ENCODE peak calls at places on chromosomes 6 and 20, in four cellular contexts. E, V, C and J are unnamed samples.

GRCh38 chr6:6678811-6679210 is 90.3 kb downstream of the LY86 start:
- DNase-seq in E (no peak), V (peak; percentile 77), C (no peak), J (no peak)

GRCh38 chr6:29627762-29628418 is 5.1 kb downstream of the GABBR1 start:
- DNase-seq in E (peak; percentile 86), V (peak; percentile 96), C (peak; percentile 81), J (peak; percentile 94)

GRCh38 chr6:53573299-53573698 is 28.4 kb upstream of the GCLC start:
- DNase-seq in E (no peak), V (peak; percentile 26), C (no peak), J (peak; percentile 63)

GRCh38 chr6:144566868-144567615 is 281.9 kb downstream of the UTRN start:
- DNase-seq in E (no peak), V (no peak), C (no peak), J (no peak)

GRCh38 chr6:47247227-47247797 is 62.4 kb downstream of the TNFRSF21 start:
- DNase-seq in E (no peak), V (no peak), C (no peak), J (no peak)

GRCh38 chr6:39599341-39599740 is 125.9 kb downstream of the KIF6 start:
- DNase-seq in E (no peak), V (no peak), C (no peak), J (no peak)

GRCh38 chr20:56215115-56215514 is 33.4 kb upstream of the MC3R start:
- DNase-seq in E (no peak), V (no peak), C (no peak), J (no peak)

GRCh38 chr20:21151791-21152190 is 25.9 kb downstream of the KIZ start:
- DNase-seq in E (no peak), V (no peak), C (no peak), J (no peak)

GRCh38 chr6:154558513-154558912 is 48.0 kb upstream of the CNKSR3 start:
- DNase-seq in E (no peak), V (no peak), C (no peak), J (no peak)

GRCh38 chr6:142279350-142280180 is 22.2 kb upstream of the ADGRG6 start:
- DNase-seq in E (peak; percentile 37), V (no peak), C (no peak), J (no peak)

GRCh38 chr6:91691449-91691848 is 1104.6 kb upstream of the MAP3K7 start:
- DNase-seq in E (no peak), V (peak; percentile 10), C (no peak), J (no peak)

GRCh38 chr20:61886721-61887658 is 178.7 kb downstream of the TAF4 start:
- DNase-seq in E (peak; percentile 35), V (peak; percentile 70), C (no peak), J (peak; percentile 75)

DNA sequence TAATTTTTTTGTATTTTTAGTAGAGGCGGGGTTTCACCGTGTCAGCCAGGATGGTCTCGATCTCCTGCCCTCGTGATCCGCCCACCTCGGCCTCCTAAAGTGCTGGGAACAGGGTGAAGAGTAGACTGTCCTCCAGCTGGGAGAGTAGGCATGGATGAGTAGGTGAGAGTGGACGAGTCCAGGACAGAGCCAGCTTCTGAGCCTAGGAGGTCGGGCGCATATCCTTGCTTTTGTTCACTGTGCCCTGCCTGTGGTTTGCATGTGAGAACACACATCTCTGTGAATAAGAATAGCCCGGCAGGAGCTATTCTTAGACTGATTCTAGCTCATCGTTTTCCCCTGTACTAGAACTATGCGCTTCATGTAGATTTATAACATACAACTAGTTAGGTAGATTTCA is 78.3 kb downstream of the RPP40 start:
- DNase-seq in E (no peak), V (no peak), C (peak; percentile 56), J (peak; percentile 81)
- H4K5ac ChIP-seq in E (no peak overlapping the region), V (no peak overlapping the region), C (no peak overlapping the region), J (no peak overlapping the region)

GRCh38 chr6:107128175-107128574 is 12.9 kb upstream of the BEND3 start:
- DNase-seq in E (peak; percentile 61), V (no peak), C (no peak), J (no peak)
- H4K8ac ChIP-seq in E (no peak overlapping the region), V (no peak overlapping the region), C (no peak overlapping the region), J (no peak overlapping the region)

GRCh38 chr6:167235421-167236238 is 55.5 kb upstream of the UNC93A start:
- DNase-seq in E (no peak), V (no peak), C (no peak), J (no peak)
- H2AK5ac ChIP-seq in E (no peak overlapping the region), V (peak overlapping the region; percentile 79), C (no peak overlapping the region), J (no peak overlapping the region)

DNA sequence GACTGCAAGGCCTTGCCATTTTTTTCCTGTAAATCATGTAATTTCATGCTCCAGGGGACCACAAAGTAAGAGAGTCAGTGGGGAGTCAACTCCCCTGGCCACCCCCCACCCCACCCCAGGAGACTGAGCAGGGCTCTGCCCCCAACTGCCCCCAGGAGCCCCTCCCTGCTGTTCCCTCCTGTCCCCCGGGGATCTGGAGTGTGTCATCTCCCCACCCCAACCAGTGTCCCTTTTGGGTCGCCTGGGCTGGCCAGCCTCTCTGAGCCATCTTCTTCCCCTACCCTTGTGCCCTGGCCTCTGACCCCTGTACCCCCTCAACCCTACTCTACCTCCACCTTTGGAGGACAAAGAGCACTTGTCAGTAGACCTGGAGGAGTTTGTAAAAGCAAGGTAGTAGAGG is 29.4 kb downstream of the FOXP4 start:
- DNase-seq in E (no peak), V (no peak), C (no peak), J (no peak)
- H4K5ac ChIP-seq in E (no peak overlapping the region), V (no peak overlapping the region), C (no peak overlapping the region), J (no peak overlapping the region)

GRCh38 chr6:131035582-131035981 is 27.5 kb downstream of the EPB41L2 start:
- DNase-seq in E (no peak), V (no peak), C (no peak), J (no peak)

GRCh38 chr6:131027326-131027725 is 35.7 kb downstream of the EPB41L2 start:
- DNase-seq in E (no peak), V (no peak), C (no peak), J (no peak)

GRCh38 chr6:131024565-131024964 is 38.5 kb downstream of the EPB41L2 start:
- DNase-seq in E (no peak), V (no peak), C (no peak), J (no peak)

GRCh38 chr6:131033631-131034030 is 29.4 kb downstream of the EPB41L2 start:
- DNase-seq in E (no peak), V (no peak), C (no peak), J (no peak)

GRCh38 chr6:131029661-131030297 is 33.3 kb downstream of the EPB41L2 start:
- DNase-seq in E (peak; percentile 65), V (peak; percentile 82), C (no peak), J (peak; percentile 46)
- H4K8ac ChIP-seq in E (peak overlapping the region; percentile 74), V (no peak overlapping the region), C (no peak overlapping the region), J (no peak overlapping the region)

DNA sequence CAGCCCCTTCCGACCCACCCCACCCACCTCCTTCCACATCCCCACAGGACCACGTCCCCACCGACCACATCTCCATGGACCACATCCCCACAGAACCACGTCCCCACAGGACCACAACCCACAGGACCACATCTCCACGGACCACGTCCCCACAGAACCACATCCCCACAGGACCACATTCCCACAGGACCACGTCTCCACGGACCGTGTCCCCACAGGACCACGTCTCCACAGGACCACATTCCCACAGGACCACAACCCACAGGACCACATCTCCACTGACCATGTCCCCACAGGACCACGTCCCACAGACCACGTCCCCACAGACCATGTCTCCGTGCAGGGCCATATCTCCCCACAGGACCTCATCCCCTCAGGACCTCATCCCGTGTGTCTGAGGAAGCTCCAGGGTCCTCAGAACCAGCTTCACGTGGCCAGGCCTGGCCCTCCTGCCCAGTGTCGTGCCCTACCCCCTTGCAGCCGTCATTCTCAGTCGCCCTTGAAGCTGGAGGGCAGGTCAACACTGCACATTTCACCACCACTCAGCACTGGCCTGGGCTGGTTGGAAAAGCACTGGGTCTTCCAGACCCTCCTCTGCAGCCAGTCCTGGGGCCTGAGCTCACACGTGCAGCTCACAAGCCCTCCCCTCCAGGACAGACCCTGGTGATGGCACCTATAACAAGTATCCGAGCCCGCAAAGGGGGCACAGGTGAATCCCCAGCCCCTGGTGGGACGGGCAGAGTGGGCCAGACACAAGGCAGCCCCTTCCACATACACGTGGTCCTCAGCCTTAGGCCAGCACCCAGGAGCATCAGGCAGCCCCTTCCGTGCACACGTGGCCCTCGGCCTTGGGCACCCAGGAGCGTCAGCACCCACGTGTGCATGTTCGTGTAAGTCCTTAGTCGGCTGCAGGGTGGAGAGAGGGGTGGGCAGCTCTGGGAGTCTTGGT is 3.9 kb downstream of the CHRNA4 start:
- DNase-seq in E (no peak), V (no peak), C (no peak), J (no peak)
- H2AK5ac ChIP-seq in E (no peak overlapping the region), V (no peak overlapping the region), C (no peak overlapping the region), J (no peak overlapping the region)